ENCODE peak calls at places on chromosomes 11 and 22, in nine cellular contexts. A is AG09309; Y is pancreas; Z is hypothalamus; V is EH; P is CD8-positive, alpha-beta T cell; U is H9; Q is foreskin fibroblast; T is KG1. F is an unnamed sample.

GRCh38 chr22:39463931-39464390 is 7.1 kb downstream of the MGAT3 start:
- DNase-seq in A (no peak), Y (no peak), Z (peak), V (peak), P (peak), U (no peak), Q (peak), T (no peak), F (no peak)

GRCh38 chr11:93895106-93895862 is 44.9 kb upstream of the VSTM5 start:
- DNase-seq in A (peak), Y (no peak), Z (peak), V (peak), P (no peak), U (no peak), Q (peak), T (peak), F (no peak)

GRCh38 chr11:44003736-44004451 is 43.9 kb upstream of the ACCSL start:
- DNase-seq in A (no peak), Y (no peak), Z (no peak), V (no peak), P (no peak), U (no peak), Q (no peak), T (no peak), F (no peak)

GRCh38 chr11:108838102-108838803 is 173.4 kb downstream of the DDX10 start:
- DNase-seq in A (no peak), Y (no peak), Z (no peak), V (no peak), P (no peak), U (no peak), Q (no peak), T (no peak), F (no peak)

GRCh38 chr11:69801513-69802335 is 17.5 kb downstream of the FGF3 start:
- DNase-seq in A (no peak), Y (peak), Z (no peak), V (peak), P (no peak), U (peak), Q (no peak), T (no peak), F (no peak)

GRCh38 chr11:131969261-131969660 is 598.8 kb downstream of the NTM start:
- DNase-seq in A (no peak), Y (no peak), Z (no peak), V (no peak), P (no peak), U (no peak), Q (no peak), T (no peak), F (no peak)

GRCh38 chr22:31055322-31056159 is 25.6 kb upstream of the SMTN start:
- DNase-seq in A (peak), Y (peak), Z (peak), V (peak), P (no peak), U (peak), Q (peak), T (no peak), F (peak)

GRCh38 chr11:68447015-68447801 is 13.3 kb upstream of the PPP6R3 start:
- DNase-seq in A (no peak), Y (peak), Z (peak), V (peak), P (peak), U (peak), Q (peak), T (peak), F (peak)

GRCh38 chr11:113865873-113866272 is 9.5 kb downstream of the USP28 start:
- DNase-seq in A (no peak), Y (no peak), Z (no peak), V (no peak), P (no peak), U (no peak), Q (no peak), T (no peak), F (no peak)

GRCh38 chr22:50027639-50028537 is 15.3 kb upstream of the IL17REL start:
- DNase-seq in A (no peak), Y (no peak), Z (no peak), V (peak), P (peak), U (peak), Q (peak), T (no peak), F (no peak)

GRCh38 chr22:40004836-40005235 is 10.1 kb downstream of the FAM83F start:
- DNase-seq in A (no peak), Y (no peak), Z (no peak), V (no peak), P (no peak), U (no peak), Q (no peak), T (no peak), F (no peak)

GRCh38 chr22:36900225-36900624 is 13.2 kb upstream of the CSF2RB start:
- DNase-seq in A (no peak), Y (no peak), Z (no peak), V (no peak), P (no peak), U (no peak), Q (no peak), T (no peak), F (no peak)

GRCh38 chr11:10387209-10388083 is 67.6 kb upstream of the AMPD3 start:
- DNase-seq in A (peak), Y (no peak), Z (no peak), V (peak), P (no peak), U (no peak), Q (peak), T (no peak), F (no peak)

GRCh38 chr22:46798366-46799057 is 36.1 kb downstream of the TBC1D22A start:
- DNase-seq in A (no peak), Y (peak), Z (peak), V (peak), P (peak), U (peak), Q (peak), T (peak), F (peak)

GRCh38 chr22:27250418-27250817 is 551.1 kb downstream of the MN1 start:
- DNase-seq in A (no peak), Y (no peak), Z (no peak), V (no peak), P (no peak), U (no peak), Q (no peak), T (no peak), F (no peak)

GRCh38 chr11:116226731-116227130 is 546.1 kb downstream of the BUD13 start:
- DNase-seq in A (no peak), Y (no peak), Z (no peak), V (no peak), P (no peak), U (peak), Q (no peak), T (no peak), F (no peak)